ENCODE peak calls at places on chromosomes 13 and 19, in four cellular contexts. One of them, this sample, is unnamed.

GRCh38 chr13:37656247-37656940 is 57.8 kb upstream of the POSTN start:
- DNase-seq in stimulated activated CD8-positive, alpha-beta memory T cell treated with anti-CD3 and anti-CD28 coated beads, Interleukin-7, amount 100 ng/mL, for 4 hours: no peak
- DNase-seq in AG20443: peak
- DNase-seq in progenitor cell of endocrine pancreas: no peak
- DNase-seq in this sample: peak

GRCh38 chr13:112638157-112638750 is 50.3 kb upstream of the TUBGCP3 start:
- DNase-seq in stimulated activated CD8-positive, alpha-beta memory T cell treated with anti-CD3 and anti-CD28 coated beads, Interleukin-7, amount 100 ng/mL, for 4 hours: no peak
- DNase-seq in AG20443: no peak
- DNase-seq in progenitor cell of endocrine pancreas: no peak
- DNase-seq in this sample: no peak

GRCh38 chr19:17424743-17425365 is 5.0 kb downstream of the MVB12A start:
- DNase-seq in stimulated activated CD8-positive, alpha-beta memory T cell treated with anti-CD3 and anti-CD28 coated beads, Interleukin-7, amount 100 ng/mL, for 4 hours: no peak
- DNase-seq in AG20443: peak
- DNase-seq in progenitor cell of endocrine pancreas: peak
- DNase-seq in this sample: no peak

GRCh38 chr13:76723551-76724232 is 162.5 kb downstream of the KCTD12 start:
- DNase-seq in stimulated activated CD8-positive, alpha-beta memory T cell treated with anti-CD3 and anti-CD28 coated beads, Interleukin-7, amount 100 ng/mL, for 4 hours: no peak
- DNase-seq in AG20443: peak
- DNase-seq in progenitor cell of endocrine pancreas: no peak
- DNase-seq in this sample: peak

GRCh38 chr13:94061316-94061715 is 418.2 kb downstream of the DCT start:
- DNase-seq in stimulated activated CD8-positive, alpha-beta memory T cell treated with anti-CD3 and anti-CD28 coated beads, Interleukin-7, amount 100 ng/mL, for 4 hours: no peak
- DNase-seq in AG20443: peak
- DNase-seq in progenitor cell of endocrine pancreas: no peak
- DNase-seq in this sample: peak

GRCh38 chr19:13718733-13719132 is 45.6 kb upstream of the MRI1 start:
- DNase-seq in stimulated activated CD8-positive, alpha-beta memory T cell treated with anti-CD3 and anti-CD28 coated beads, Interleukin-7, amount 100 ng/mL, for 4 hours: no peak
- DNase-seq in AG20443: peak
- DNase-seq in progenitor cell of endocrine pancreas: no peak
- DNase-seq in this sample: no peak

GRCh38 chr13:40662866-40663265 is 3.6 kb downstream of the FOXO1 start:
- DNase-seq in stimulated activated CD8-positive, alpha-beta memory T cell treated with anti-CD3 and anti-CD28 coated beads, Interleukin-7, amount 100 ng/mL, for 4 hours: no peak
- DNase-seq in AG20443: no peak
- DNase-seq in progenitor cell of endocrine pancreas: no peak
- DNase-seq in this sample: no peak

GRCh38 chr13:25816239-25816638 is 235.6 kb downstream of the SHISA2 start:
- DNase-seq in stimulated activated CD8-positive, alpha-beta memory T cell treated with anti-CD3 and anti-CD28 coated beads, Interleukin-7, amount 100 ng/mL, for 4 hours: no peak
- DNase-seq in AG20443: no peak
- DNase-seq in progenitor cell of endocrine pancreas: no peak
- DNase-seq in this sample: no peak

GRCh38 chr13:41827507-41828213 is 133.2 kb downstream of the VWA8 start:
- DNase-seq in stimulated activated CD8-positive, alpha-beta memory T cell treated with anti-CD3 and anti-CD28 coated beads, Interleukin-7, amount 100 ng/mL, for 4 hours: no peak
- DNase-seq in AG20443: peak
- DNase-seq in progenitor cell of endocrine pancreas: no peak
- DNase-seq in this sample: peak

GRCh38 chr13:112685856-112686255 is 4.0 kb upstream of the ATP11A start:
- DNase-seq in stimulated activated CD8-positive, alpha-beta memory T cell treated with anti-CD3 and anti-CD28 coated beads, Interleukin-7, amount 100 ng/mL, for 4 hours: no peak
- DNase-seq in AG20443: no peak
- DNase-seq in progenitor cell of endocrine pancreas: peak
- DNase-seq in this sample: no peak

GRCh38 chr13:60583911-60584753 is 187.1 kb downstream of the TDRD3 start:
- DNase-seq in stimulated activated CD8-positive, alpha-beta memory T cell treated with anti-CD3 and anti-CD28 coated beads, Interleukin-7, amount 100 ng/mL, for 4 hours: no peak
- DNase-seq in AG20443: peak
- DNase-seq in progenitor cell of endocrine pancreas: no peak
- DNase-seq in this sample: no peak

GRCh38 chr19:3852614-3853254 is 16.1 kb downstream of the ZFR2 start:
- DNase-seq in stimulated activated CD8-positive, alpha-beta memory T cell treated with anti-CD3 and anti-CD28 coated beads, Interleukin-7, amount 100 ng/mL, for 4 hours: peak
- DNase-seq in AG20443: peak
- DNase-seq in progenitor cell of endocrine pancreas: no peak
- DNase-seq in this sample: no peak

GRCh38 chr13:66365101-66365500 is 865.0 kb downstream of the PCDH9 start:
- DNase-seq in stimulated activated CD8-positive, alpha-beta memory T cell treated with anti-CD3 and anti-CD28 coated beads, Interleukin-7, amount 100 ng/mL, for 4 hours: no peak
- DNase-seq in AG20443: no peak
- DNase-seq in progenitor cell of endocrine pancreas: no peak
- DNase-seq in this sample: no peak

GRCh38 chr13:22489771-22490170 is 691.0 kb upstream of the SGCG start:
- DNase-seq in stimulated activated CD8-positive, alpha-beta memory T cell treated with anti-CD3 and anti-CD28 coated beads, Interleukin-7, amount 100 ng/mL, for 4 hours: no peak
- DNase-seq in AG20443: no peak
- DNase-seq in progenitor cell of endocrine pancreas: no peak
- DNase-seq in this sample: no peak

GRCh38 chr13:106520205-106521004 is 15.1 kb downstream of the EFNB2 start:
- DNase-seq in stimulated activated CD8-positive, alpha-beta memory T cell treated with anti-CD3 and anti-CD28 coated beads, Interleukin-7, amount 100 ng/mL, for 4 hours: no peak
- DNase-seq in AG20443: peak
- DNase-seq in progenitor cell of endocrine pancreas: no peak
- DNase-seq in this sample: no peak

GRCh38 chr19:1237754-1238372 is at the start of gene CBARP:
- DNase-seq in stimulated activated CD8-positive, alpha-beta memory T cell treated with anti-CD3 and anti-CD28 coated beads, Interleukin-7, amount 100 ng/mL, for 4 hours: no peak
- DNase-seq in AG20443: peak
- DNase-seq in progenitor cell of endocrine pancreas: no peak
- DNase-seq in this sample: no peak

GRCh38 chr13:72295173-72295572 is 428.2 kb upstream of the DACH1 start:
- DNase-seq in stimulated activated CD8-positive, alpha-beta memory T cell treated with anti-CD3 and anti-CD28 coated beads, Interleukin-7, amount 100 ng/mL, for 4 hours: no peak
- DNase-seq in AG20443: peak
- DNase-seq in progenitor cell of endocrine pancreas: no peak
- DNase-seq in this sample: no peak

GRCh38 chr19:1616396-1616795 is 11.1 kb upstream of the UQCR11 start:
- DNase-seq in stimulated activated CD8-positive, alpha-beta memory T cell treated with anti-CD3 and anti-CD28 coated beads, Interleukin-7, amount 100 ng/mL, for 4 hours: no peak
- DNase-seq in AG20443: no peak
- DNase-seq in progenitor cell of endocrine pancreas: no peak
- DNase-seq in this sample: peak

GRCh38 chr19:44955500-44956439 is 590 bp downstream of the CLPTM1 start:
- DNase-seq in stimulated activated CD8-positive, alpha-beta memory T cell treated with anti-CD3 and anti-CD28 coated beads, Interleukin-7, amount 100 ng/mL, for 4 hours: no peak
- DNase-seq in AG20443: no peak
- DNase-seq in progenitor cell of endocrine pancreas: no peak
- DNase-seq in this sample: no peak

GRCh38 chr19:3966051-3967017 is 4.6 kb downstream of the DAPK3 start:
- DNase-seq in stimulated activated CD8-positive, alpha-beta memory T cell treated with anti-CD3 and anti-CD28 coated beads, Interleukin-7, amount 100 ng/mL, for 4 hours: no peak
- DNase-seq in AG20443: no peak
- DNase-seq in progenitor cell of endocrine pancreas: no peak
- DNase-seq in this sample: no peak

GRCh38 chr13:68895696-68896095 is 1211.9 kb upstream of the ATXN8OS start:
- DNase-seq in stimulated activated CD8-positive, alpha-beta memory T cell treated with anti-CD3 and anti-CD28 coated beads, Interleukin-7, amount 100 ng/mL, for 4 hours: no peak
- DNase-seq in AG20443: no peak
- DNase-seq in progenitor cell of endocrine pancreas: no peak
- DNase-seq in this sample: no peak

GRCh38 chr13:34357435-34358232 is 539.7 kb downstream of the RFC3 start:
- DNase-seq in stimulated activated CD8-positive, alpha-beta memory T cell treated with anti-CD3 and anti-CD28 coated beads, Interleukin-7, amount 100 ng/mL, for 4 hours: no peak
- DNase-seq in AG20443: peak
- DNase-seq in progenitor cell of endocrine pancreas: no peak
- DNase-seq in this sample: no peak

GRCh38 chr13:32141462-32141861 is 109.9 kb downstream of the FRY start:
- DNase-seq in stimulated activated CD8-positive, alpha-beta memory T cell treated with anti-CD3 and anti-CD28 coated beads, Interleukin-7, amount 100 ng/mL, for 4 hours: no peak
- DNase-seq in AG20443: no peak
- DNase-seq in progenitor cell of endocrine pancreas: no peak
- DNase-seq in this sample: no peak

GRCh38 chr19:48900477-48901452 is 653 bp downstream of the NUCB1 start:
- DNase-seq in stimulated activated CD8-positive, alpha-beta memory T cell treated with anti-CD3 and anti-CD28 coated beads, Interleukin-7, amount 100 ng/mL, for 4 hours: no peak
- DNase-seq in AG20443: peak
- DNase-seq in progenitor cell of endocrine pancreas: no peak
- DNase-seq in this sample: no peak

GRCh38 chr19:15138427-15138826 is 31.2 kb downstream of the SYDE1 start:
- DNase-seq in stimulated activated CD8-positive, alpha-beta memory T cell treated with anti-CD3 and anti-CD28 coated beads, Interleukin-7, amount 100 ng/mL, for 4 hours: no peak
- DNase-seq in AG20443: no peak
- DNase-seq in progenitor cell of endocrine pancreas: no peak
- DNase-seq in this sample: no peak

GRCh38 chr19:32748497-32748896 is 28.9 kb downstream of the TDRD12 start:
- DNase-seq in stimulated activated CD8-positive, alpha-beta memory T cell treated with anti-CD3 and anti-CD28 coated beads, Interleukin-7, amount 100 ng/mL, for 4 hours: no peak
- DNase-seq in AG20443: no peak
- DNase-seq in progenitor cell of endocrine pancreas: no peak
- DNase-seq in this sample: no peak

GRCh38 chr13:67619346-67619745 is 389.2 kb upstream of the PCDH9 start:
- DNase-seq in stimulated activated CD8-positive, alpha-beta memory T cell treated with anti-CD3 and anti-CD28 coated beads, Interleukin-7, amount 100 ng/mL, for 4 hours: no peak
- DNase-seq in AG20443: no peak
- DNase-seq in progenitor cell of endocrine pancreas: no peak
- DNase-seq in this sample: no peak

GRCh38 chr19:10294368-10294697 is 4.6 kb downstream of the ICAM5 start:
- DNase-seq in stimulated activated CD8-positive, alpha-beta memory T cell treated with anti-CD3 and anti-CD28 coated beads, Interleukin-7, amount 100 ng/mL, for 4 hours: no peak
- DNase-seq in AG20443: no peak
- DNase-seq in progenitor cell of endocrine pancreas: no peak
- DNase-seq in this sample: no peak

GRCh38 chr13:45333251-45333972 is 7.6 kb downstream of the TPT1 start:
- DNase-seq in stimulated activated CD8-positive, alpha-beta memory T cell treated with anti-CD3 and anti-CD28 coated beads, Interleukin-7, amount 100 ng/mL, for 4 hours: no peak
- DNase-seq in AG20443: no peak
- DNase-seq in progenitor cell of endocrine pancreas: no peak
- DNase-seq in this sample: no peak

GRCh38 chr13:58476176-58476575 is 844.6 kb downstream of the PCDH17 start:
- DNase-seq in stimulated activated CD8-positive, alpha-beta memory T cell treated with anti-CD3 and anti-CD28 coated beads, Interleukin-7, amount 100 ng/mL, for 4 hours: no peak
- DNase-seq in AG20443: no peak
- DNase-seq in progenitor cell of endocrine pancreas: no peak
- DNase-seq in this sample: no peak

GRCh38 chr13:85040176-85040660 is 759.0 kb downstream of the SLITRK6 start:
- DNase-seq in stimulated activated CD8-positive, alpha-beta memory T cell treated with anti-CD3 and anti-CD28 coated beads, Interleukin-7, amount 100 ng/mL, for 4 hours: no peak
- DNase-seq in AG20443: no peak
- DNase-seq in progenitor cell of endocrine pancreas: no peak
- DNase-seq in this sample: no peak

GRCh38 chr13:99974296-99974938 is 2.9 kb upstream of the ZIC5 start:
- DNase-seq in stimulated activated CD8-positive, alpha-beta memory T cell treated with anti-CD3 and anti-CD28 coated beads, Interleukin-7, amount 100 ng/mL, for 4 hours: no peak
- DNase-seq in AG20443: no peak
- DNase-seq in progenitor cell of endocrine pancreas: no peak
- DNase-seq in this sample: no peak

GRCh38 chr13:21557995-21558394 is 46.0 kb downstream of the MICU2 start:
- DNase-seq in stimulated activated CD8-positive, alpha-beta memory T cell treated with anti-CD3 and anti-CD28 coated beads, Interleukin-7, amount 100 ng/mL, for 4 hours: no peak
- DNase-seq in AG20443: peak
- DNase-seq in progenitor cell of endocrine pancreas: no peak
- DNase-seq in this sample: no peak

GRCh38 chr13:75195479-75196111 is 286.4 kb downstream of the TBC1D4 start:
- DNase-seq in stimulated activated CD8-positive, alpha-beta memory T cell treated with anti-CD3 and anti-CD28 coated beads, Interleukin-7, amount 100 ng/mL, for 4 hours: no peak
- DNase-seq in AG20443: no peak
- DNase-seq in progenitor cell of endocrine pancreas: no peak
- DNase-seq in this sample: no peak

GRCh38 chr13:20441066-20441465 is 84.6 kb downstream of the CRYL1 start:
- DNase-seq in stimulated activated CD8-positive, alpha-beta memory T cell treated with anti-CD3 and anti-CD28 coated beads, Interleukin-7, amount 100 ng/mL, for 4 hours: no peak
- DNase-seq in AG20443: no peak
- DNase-seq in progenitor cell of endocrine pancreas: no peak
- DNase-seq in this sample: no peak